ENCODE peak calls at places on chromosomes 16 and 17, in four cellular contexts. F, Z, P and H are unnamed samples.

GRCh38 chr17:34098712-34099111 is 156.4 kb upstream of the CCL2 start:
- DNase-seq in F (no peak), Z (no peak), P (peak), H (no peak)

GRCh38 chr17:14337596-14338079 is 36.8 kb downstream of the HS3ST3B1 start:
- DNase-seq in F (peak), Z (no peak), P (no peak), H (no peak)

GRCh38 chr16:72015124-72015523 is 6.6 kb downstream of the DHODH start:
- DNase-seq in F (no peak), Z (no peak), P (no peak), H (no peak)

GRCh38 chr17:7060165-7060890 is 16.4 kb upstream of the SLC16A11 start:
- DNase-seq in F (no peak), Z (no peak), P (peak), H (no peak)

GRCh38 chr16:4378202-4378666 is 6.6 kb downstream of the VASN start:
- DNase-seq in F (no peak), Z (no peak), P (no peak), H (no peak)

GRCh38 chr17:63954402-63955063 is 18.2 kb downstream of the SCN4A start:
- DNase-seq in F (peak), Z (peak), P (no peak), H (no peak)

GRCh38 chr17:17934796-17935195 is 37.4 kb downstream of the TOM1L2 start:
- DNase-seq in F (no peak), Z (no peak), P (no peak), H (no peak)

GRCh38 chr17:49193513-49194296 is 16.7 kb downstream of the GNGT2 start:
- DNase-seq in F (peak), Z (peak), P (peak), H (peak)

GRCh38 chr16:89122322-89122831 is 28.7 kb downstream of the ACSF3 start:
- DNase-seq in F (peak), Z (peak), P (no peak), H (peak)

GRCh38 chr16:79429276-79430128 is 171.0 kb downstream of the MAF start:
- DNase-seq in F (no peak), Z (no peak), P (no peak), H (no peak)

GRCh38 chr16:56869513-56870270 is 4.7 kb downstream of the SLC12A3 start:
- DNase-seq in F (peak), Z (peak), P (peak), H (peak)

GRCh38 chr16:54077412-54077821 is 209.2 kb downstream of the IRX3 start:
- DNase-seq in F (no peak), Z (no peak), P (peak), H (no peak)

GRCh38 chr17:29977836-29978235 is 36.4 kb downstream of the EFCAB5 start:
- DNase-seq in F (no peak), Z (no peak), P (peak), H (no peak)

GRCh38 chr17:40553694-40554534 is 11.4 kb downstream of the CCR7 start:
- DNase-seq in F (no peak), Z (no peak), P (no peak), H (no peak)

GRCh38 chr16:64058685-64059084 is 1063.2 kb downstream of the CDH11 start:
- DNase-seq in F (no peak), Z (no peak), P (no peak), H (no peak)

GRCh38 chr16:3180445-3180878 is 7.5 kb upstream of the OR1F1 start:
- DNase-seq in F (peak), Z (no peak), P (peak), H (no peak)

GRCh38 chr17:77194179-77194578 is 53.4 kb downstream of the SEC14L1 start:
- DNase-seq in F (no peak), Z (no peak), P (no peak), H (no peak)

GRCh38 chr17:20774472-20775135 is 195.1 kb downstream of the CDRT15L2 start:
- DNase-seq in F (no peak), Z (no peak), P (no peak), H (no peak)

GRCh38 chr17:78040561-78041400 is 82.3 kb downstream of the TNRC6C start:
- DNase-seq in F (peak), Z (no peak), P (peak), H (peak)

GRCh38 chr16:26599786-26600107 is 467.0 kb upstream of the C16orf82 start:
- DNase-seq in F (no peak), Z (no peak), P (no peak), H (no peak)

GRCh38 chr17:9219631-9220415 is 198.5 kb downstream of the NTN1 start:
- DNase-seq in F (no peak), Z (no peak), P (no peak), H (no peak)

GRCh38 chr17:12445331-12445730 is 220.4 kb upstream of the MYOCD start:
- DNase-seq in F (no peak), Z (no peak), P (no peak), H (no peak)

GRCh38 chr17:75518201-75518600 is 1.9 kb downstream of the TSEN54 start:
- DNase-seq in F (peak), Z (no peak), P (no peak), H (peak)

GRCh38 chr17:75517277-75517865 is 1.0 kb downstream of the TSEN54 start:
- DNase-seq in F (peak), Z (peak), P (no peak), H (no peak)

GRCh38 chr17:75516619-75517276 is 420 bp downstream of the TSEN54 start:
- DNase-seq in F (peak), Z (peak), P (no peak), H (no peak)

GRCh38 chr17:75521290-75521689 is 4.2 kb upstream of the LLGL2 start:
- DNase-seq in F (no peak), Z (no peak), P (no peak), H (no peak)

DNA sequence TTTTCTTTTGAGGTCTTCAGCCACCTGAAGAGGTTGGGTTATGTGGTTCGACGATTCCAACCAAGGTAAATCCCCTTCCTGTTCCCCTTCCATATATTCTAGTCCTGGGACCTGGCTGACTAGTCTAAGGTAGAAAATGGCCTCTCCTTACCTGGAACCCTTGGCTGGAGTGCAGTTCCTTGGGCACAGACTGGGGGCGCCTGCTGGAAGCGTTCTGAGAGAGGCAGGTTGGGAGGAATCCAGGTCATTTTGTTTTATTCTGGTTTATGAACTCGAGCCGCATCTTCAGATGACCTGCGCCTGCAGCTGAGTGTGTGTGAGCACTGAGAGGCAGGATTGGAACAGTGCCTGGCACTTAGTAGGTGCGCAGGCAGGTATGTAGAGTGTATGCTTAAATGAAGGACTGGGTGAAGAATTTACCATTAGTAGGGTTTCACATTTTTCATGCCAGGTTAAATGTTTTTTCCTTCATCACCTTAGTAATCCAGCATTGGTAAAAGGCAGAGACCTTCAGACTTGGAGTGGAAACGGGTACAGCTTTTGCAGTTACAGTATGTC is 2.7 kb downstream of the TSEN54 start:
- DNase-seq in F (no peak), Z (no peak), P (no peak), H (no peak)
- TF ChIP-seq CTCF in F (no peak), Z (no peak), P (no peak), H (no peak)

GRCh38 chr16:48913384-48913783 is 303.4 kb upstream of the N4BP1 start:
- DNase-seq in F (no peak), Z (no peak), P (no peak), H (no peak)

GRCh38 chr16:48914070-48914469 is 304.1 kb upstream of the N4BP1 start:
- DNase-seq in F (no peak), Z (no peak), P (no peak), H (no peak)

GRCh38 chr16:48912360-48912759 is 302.4 kb upstream of the N4BP1 start:
- DNase-seq in F (peak), Z (no peak), P (no peak), H (no peak)

GRCh38 chr16:48910214-48910613 is 300.2 kb upstream of the N4BP1 start:
- DNase-seq in F (no peak), Z (no peak), P (no peak), H (no peak)

GRCh38 chr16:48911700-48912099 is 301.7 kb upstream of the N4BP1 start:
- DNase-seq in F (no peak), Z (no peak), P (no peak), H (no peak)
- TF ChIP-seq CTCF in F (peak), Z (peak), P (no peak), H (no peak)

GRCh38 chr16:68843482-68844210 is at the start of gene TANGO6:
- DNase-seq in F (peak), Z (peak), P (peak), H (peak)
- TF ChIP-seq CTCF in F (peak), Z (peak), P (peak), H (peak)

GRCh38 chr17:50505731-50506130 is 2.5 kb upstream of the MYCBPAP start:
- DNase-seq in F (no peak), Z (no peak), P (no peak), H (no peak)

GRCh38 chr17:50511058-50511457 is 2.8 kb downstream of the MYCBPAP start:
- DNase-seq in F (peak), Z (peak), P (no peak), H (peak)

GRCh38 chr17:50506298-50506697 is 1.9 kb upstream of the MYCBPAP start:
- DNase-seq in F (no peak), Z (no peak), P (no peak), H (no peak)

GRCh38 chr17:50508573-50509460 is 578 bp downstream of the MYCBPAP start:
- DNase-seq in F (peak), Z (no peak), P (no peak), H (no peak)

GRCh38 chr17:50507871-50508572 is at the start of gene MYCBPAP:
- DNase-seq in F (peak), Z (peak), P (peak), H (peak)
- TF ChIP-seq CTCF in F (peak), Z (peak), P (peak), H (no peak)

DNA sequence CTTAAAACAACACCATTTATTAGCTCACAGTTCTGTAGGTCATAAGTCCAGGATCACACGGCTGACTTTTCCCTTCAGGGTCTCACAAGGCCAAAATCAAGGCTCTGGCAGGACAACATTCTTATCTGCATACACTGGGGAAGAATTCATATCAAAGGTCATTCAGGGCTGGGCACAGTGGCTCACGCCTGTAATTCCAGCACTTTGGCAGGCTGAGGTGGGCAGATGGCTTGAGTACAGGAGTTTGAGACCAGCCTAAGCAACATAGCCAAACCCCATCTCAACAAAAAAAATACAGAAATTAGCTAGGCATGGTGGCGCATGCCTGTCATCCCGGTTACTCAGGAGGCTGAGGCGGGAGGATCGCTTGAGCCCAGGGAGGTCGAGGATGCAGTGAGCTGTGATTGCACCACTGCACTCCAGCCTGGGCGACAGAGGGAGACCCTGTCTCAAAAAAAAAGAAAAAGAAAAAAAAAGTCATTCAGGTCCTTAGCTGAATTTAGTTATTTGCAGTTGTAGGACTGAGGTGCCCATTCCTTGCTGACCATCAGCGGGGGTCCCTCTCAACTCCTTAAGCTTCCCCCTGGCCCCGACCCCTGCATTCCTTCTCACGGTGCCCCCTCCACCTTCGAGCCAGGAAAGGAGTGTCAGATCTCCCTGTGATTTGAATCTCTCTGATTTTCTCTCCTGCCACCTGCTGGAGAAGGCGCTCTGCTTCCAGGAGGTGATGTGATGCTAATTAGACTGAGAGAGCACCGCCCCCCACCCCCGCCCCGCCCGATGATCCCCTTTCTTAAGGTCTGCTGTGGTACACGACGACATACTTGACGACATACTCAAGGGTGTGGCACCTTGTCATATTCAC is 91.8 kb upstream of the CLEC18A start:
- DNase-seq in F (peak), Z (no peak), P (peak), H (peak)
- TF ChIP-seq CTCF in F (peak), Z (peak), P (peak), H (peak)